ENCODE peak calls at places on chromosomes 13 and 19, in eight cellular contexts. I, A, Y, V, X, F, Z and T are unnamed samples.
A peak's percentile ranks its signal among the peaks of the same experiment; 100 is the strongest.

GRCh38 chr13:24148414-24149305 is 11.9 kb upstream of the SPATA13 start:
- DNase-seq in I (no peak), A (peak; percentile 56), Y (no peak), V (peak; percentile 85), X (no peak), F (no peak), Z (no peak), T (peak; percentile 96)

GRCh38 chr19:3608750-3609322 is 2.2 kb upstream of the TBXA2R start:
- DNase-seq in I (no peak), A (no peak), Y (no peak), V (no peak), X (no peak), F (no peak), Z (peak; percentile 52), T (no peak)

GRCh38 chr19:46863818-46864629 is 3.2 kb downstream of the ARHGAP35 start:
- DNase-seq in I (no peak), A (peak; percentile 74), Y (peak; percentile 61), V (no peak), X (no peak), F (no peak), Z (no peak), T (peak; percentile 74)

GRCh38 chr13:105343134-105343806 is 1192.2 kb downstream of the EFNB2 start:
- DNase-seq in I (no peak), A (no peak), Y (no peak), V (no peak), X (no peak), F (no peak), Z (no peak), T (peak; percentile 80)

GRCh38 chr13:34044041-34044440 is 226.1 kb downstream of the RFC3 start:
- DNase-seq in I (no peak), A (no peak), Y (no peak), V (peak; percentile 29), X (no peak), F (no peak), Z (no peak), T (no peak)

GRCh38 chr19:53868892-53869804 is 1.5 kb downstream of the MYADM start:
- DNase-seq in I (peak; percentile 76), A (peak; percentile 91), Y (peak; percentile 85), V (no peak), X (peak; percentile 95), F (peak; percentile 65), Z (peak; percentile 92), T (peak; percentile 62)

GRCh38 chr19:14661372-14661924 is 13.2 kb downstream of the ADGRE3 start:
- DNase-seq in I (no peak), A (peak; percentile 35), Y (no peak), V (no peak), X (no peak), F (no peak), Z (no peak), T (no peak)

GRCh38 chr13:113643593-113643992 is 14.4 kb downstream of the ATP4B start:
- DNase-seq in I (no peak), A (no peak), Y (no peak), V (no peak), X (no peak), F (no peak), Z (no peak), T (peak; percentile 63)

GRCh38 chr13:113209336-113209879 is at the start of gene CUL4A:
- DNase-seq in I (peak; percentile 57), A (peak; percentile 81), Y (peak; percentile 78), V (no peak), X (peak; percentile 71), F (peak; percentile 66), Z (peak; percentile 85), T (no peak)

GRCh38 chr19:13597625-13598024 is 91.3 kb upstream of the CACNA1A start:
- DNase-seq in I (peak; percentile 30), A (no peak), Y (peak; percentile 56), V (no peak), X (peak; percentile 29), F (peak; percentile 36), Z (no peak), T (no peak)

GRCh38 chr19:19366691-19367396 is 38.6 kb upstream of the GATAD2A start:
- DNase-seq in I (peak; percentile 57), A (peak; percentile 63), Y (peak; percentile 85), V (no peak), X (peak; percentile 53), F (peak; percentile 48), Z (peak; percentile 74), T (no peak)

GRCh38 chr19:2319551-2319950 is 8.8 kb downstream of the LSM7 start:
- DNase-seq in I (no peak), A (no peak), Y (no peak), V (no peak), X (no peak), F (no peak), Z (no peak), T (no peak)

GRCh38 chr13:75776550-75776949 is 140.4 kb downstream of the LMO7 start:
- DNase-seq in I (no peak), A (no peak), Y (no peak), V (no peak), X (no peak), F (no peak), Z (no peak), T (no peak)

GRCh38 chr13:76622336-76623045 is 263.7 kb downstream of the KCTD12 start:
- DNase-seq in I (no peak), A (no peak), Y (no peak), V (no peak), X (peak; percentile 42), F (no peak), Z (no peak), T (no peak)

GRCh38 chr13:74194856-74195255 is 60.7 kb upstream of the KLF12 start:
- DNase-seq in I (no peak), A (no peak), Y (no peak), V (no peak), X (no peak), F (no peak), Z (no peak), T (no peak)

GRCh38 chr19:42424712-42425131 is 2.5 kb downstream of the LIPE start:
- DNase-seq in I (no peak), A (peak; percentile 28), Y (peak; percentile 58), V (no peak), X (no peak), F (no peak), Z (peak; percentile 30), T (no peak)

GRCh38 chr13:66353664-66354063 is 876.5 kb downstream of the PCDH9 start:
- DNase-seq in I (no peak), A (no peak), Y (no peak), V (no peak), X (no peak), F (no peak), Z (no peak), T (peak; percentile 35)

GRCh38 chr13:27493981-27494380 is 43.6 kb upstream of the MTIF3 start:
- DNase-seq in I (no peak), A (no peak), Y (no peak), V (no peak), X (no peak), F (no peak), Z (no peak), T (no peak)

GRCh38 chr13:76350399-76350798 is 535.8 kb downstream of the KCTD12 start:
- DNase-seq in I (no peak), A (peak; percentile 45), Y (no peak), V (no peak), X (no peak), F (no peak), Z (no peak), T (no peak)

GRCh38 chr19:14167013-14167593 is 30.7 kb upstream of the ASF1B start:
- DNase-seq in I (no peak), A (no peak), Y (no peak), V (no peak), X (no peak), F (no peak), Z (no peak), T (no peak)

GRCh38 chr19:13978306-13978705 is 26.0 kb downstream of the DCAF15 start:
- DNase-seq in I (no peak), A (peak; percentile 83), Y (peak; percentile 99), V (no peak), X (peak; percentile 91), F (peak; percentile 67), Z (peak; percentile 89), T (peak; percentile 33)

GRCh38 chr13:99986751-99987150 is 5.2 kb downstream of the ZIC2 start:
- DNase-seq in I (no peak), A (no peak), Y (no peak), V (no peak), X (no peak), F (no peak), Z (no peak), T (no peak)

GRCh38 chr13:99985243-99985874 is 3.8 kb downstream of the ZIC2 start:
- DNase-seq in I (no peak), A (no peak), Y (peak; percentile 69), V (no peak), X (no peak), F (no peak), Z (no peak), T (no peak)

GRCh38 chr13:99985886-99986527 is 4.4 kb downstream of the ZIC2 start:
- DNase-seq in I (no peak), A (no peak), Y (no peak), V (no peak), X (no peak), F (no peak), Z (no peak), T (no peak)

GRCh38 chr13:99988469-99989375 is 7.1 kb downstream of the ZIC2 start:
- DNase-seq in I (no peak), A (no peak), Y (peak; percentile 63), V (no peak), X (no peak), F (no peak), Z (no peak), T (no peak)

GRCh38 chr13:99987180-99988047 is 5.8 kb downstream of the ZIC2 start:
- DNase-seq in I (no peak), A (no peak), Y (peak; percentile 44), V (no peak), X (no peak), F (no peak), Z (no peak), T (no peak)
- TF ChIP-seq CTCF in I (no peak), A (no peak), Y (no peak), V (no peak), X (no peak), F (no peak), Z (no peak), T (no peak)

GRCh38 chr19:48637948-48638830 is 1.0 kb upstream of the DBP start:
- DNase-seq in I (peak; percentile 82), A (peak; percentile 85), Y (peak; percentile 85), V (peak; percentile 94), X (peak; percentile 85), F (peak; percentile 59), Z (peak; percentile 72), T (peak; percentile 92)
- TF ChIP-seq CTCF in I (peak; percentile 19), A (no peak), Y (no peak), V (no peak), X (no peak), F (no peak), Z (no peak), T (peak; percentile 26)

DNA sequence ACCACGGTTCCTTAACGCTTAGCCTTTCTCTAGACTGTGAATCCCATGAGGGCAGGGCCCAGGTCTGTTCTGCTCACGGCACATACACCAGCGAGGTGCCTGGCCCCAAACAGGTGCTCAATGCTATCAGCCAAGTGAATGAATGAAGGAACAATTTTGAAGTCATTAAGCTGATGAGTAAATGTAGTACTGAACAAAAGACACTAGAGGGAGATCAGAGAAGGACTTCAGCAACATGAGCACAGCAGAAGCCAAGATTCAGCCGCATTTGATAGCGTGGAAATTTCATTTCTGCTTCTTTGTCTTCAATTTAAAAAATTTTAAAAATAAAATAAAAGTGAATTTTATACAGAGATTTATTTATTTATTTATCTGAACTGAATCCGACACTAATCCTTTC is 20.1 kb upstream of the MYO16 start:
- DNase-seq in I (no peak), A (no peak), Y (no peak), V (no peak), X (no peak), F (no peak), Z (no peak), T (no peak)
- TF ChIP-seq CTCF in I (no peak), A (no peak), Y (peak; percentile 31), V (no peak), X (peak; percentile 17), F (peak; percentile 63), Z (peak; percentile 61), T (peak; percentile 60)

GRCh38 chr13:47004022-47004421 is 107.2 kb upstream of the HTR2A start:
- DNase-seq in I (no peak), A (no peak), Y (no peak), V (no peak), X (no peak), F (no peak), Z (no peak), T (no peak)
- TF ChIP-seq CTCF in I (no peak), A (no peak), Y (no peak), V (no peak), X (no peak), F (no peak), Z (no peak), T (no peak)